ENCODE peak calls at places on chromosomes 2 and 18, in four cellular contexts. T, D, U and J are unnamed samples.

GRCh38 chr2:79935771-79936657 is 368.5 kb downstream of the LRRTM1 start:
- DNase-seq in D (peak; percentile 49), T (peak; percentile 12), U (no peak), J (peak; percentile 29)

GRCh38 chr2:105393373-105394055 is 5.3 kb downstream of the FHL2 start:
- DNase-seq in T (peak; percentile 99), U (no peak), D (peak; percentile 97), J (no peak)

GRCh38 chr2:19819097-19820065 is 82.4 kb downstream of the TTC32 start:
- DNase-seq in U (peak; percentile 27), T (no peak), D (peak; percentile 94), J (no peak)

GRCh38 chr2:21356076-21356856 is 232.5 kb downstream of the TDRD15 start:
- DNase-seq in D (no peak), T (no peak), U (no peak), J (no peak)

GRCh38 chr2:101272045-101272784 is 19.5 kb downstream of the CNOT11 start:
- DNase-seq in U (no peak), D (no peak), T (no peak), J (peak; percentile 71)

GRCh38 chr2:72116081-72116533 is 31.6 kb downstream of the CYP26B1 start:
- DNase-seq in U (no peak), D (no peak), T (no peak), J (no peak)

GRCh38 chr18:50287028-50287440 is 458 bp downstream of the CXXC1 start:
- DNase-seq in D (no peak), T (no peak), U (no peak), J (no peak)

GRCh38 chr2:100944617-100945432 is 57.3 kb upstream of the RPL31 start:
- DNase-seq in D (no peak), T (no peak), U (no peak), J (no peak)

DNA sequence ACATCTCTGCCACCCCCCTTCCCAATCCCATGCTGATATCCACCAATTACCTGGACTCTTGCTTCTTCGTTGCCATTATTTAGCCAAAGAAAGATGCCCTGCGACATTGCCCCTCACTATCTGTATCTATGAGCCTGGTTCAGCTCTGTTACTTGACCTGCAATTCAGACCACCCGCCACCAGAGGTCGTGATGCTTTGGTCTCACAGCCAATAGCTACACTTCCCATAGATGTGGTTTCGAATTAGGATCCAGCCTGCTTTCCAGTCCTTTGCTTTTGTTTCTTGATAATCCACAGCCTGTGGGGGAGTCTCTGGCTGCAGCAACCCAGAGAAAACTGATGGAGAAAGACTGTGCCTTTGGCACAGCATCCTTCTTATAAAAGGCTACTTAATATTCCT is 239.4 kb downstream of the KLHL29 start:
- DNase-seq in D (no peak), U (no peak), T (no peak), J (no peak)
- TF ChIP-seq CTCF in D (peak; percentile 39), U (no peak), T (peak; percentile 40), J (no peak)

GRCh38 chr18:73980289-73980979 is 167.2 kb downstream of the FBXO15 start:
- DNase-seq in U (no peak), T (no peak), D (peak; percentile 18), J (no peak)
- TF ChIP-seq CTCF in U (no peak), T (no peak), D (peak; percentile 40), J (no peak)

DNA sequence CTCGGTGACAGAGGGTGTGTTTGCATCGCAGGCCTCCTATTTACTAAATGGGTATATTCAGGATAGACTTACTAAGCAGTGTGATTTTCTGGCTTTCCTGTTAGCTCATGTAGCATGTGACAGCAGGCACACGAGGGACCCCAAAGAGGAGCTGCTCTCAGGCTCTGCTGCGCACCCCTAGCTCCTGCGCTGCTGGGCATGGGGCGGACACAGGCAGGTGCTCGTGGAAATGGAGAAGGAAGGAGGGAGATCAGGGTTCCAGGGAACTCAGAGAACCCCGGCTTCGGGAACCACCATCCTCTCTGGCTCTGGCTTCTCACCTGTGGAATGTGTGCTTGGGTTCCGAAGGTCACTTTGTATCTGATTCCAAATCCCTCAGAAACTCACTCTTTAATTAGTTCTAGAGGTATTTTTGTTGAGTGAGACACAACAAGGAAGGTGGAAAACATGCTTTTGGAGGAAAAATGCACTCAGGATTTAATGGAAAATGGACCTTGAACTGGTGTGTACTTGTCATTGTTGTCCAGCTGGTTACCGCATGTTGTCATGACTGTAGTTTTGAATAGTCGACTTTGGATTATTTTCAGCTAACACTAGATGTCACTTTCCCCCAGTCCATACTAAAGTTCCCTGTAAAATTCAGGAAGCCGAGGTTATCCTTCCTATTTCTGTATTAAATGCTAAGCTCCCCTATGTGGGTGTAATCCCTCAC is 3.5 kb downstream of the SNTG2 start:
- DNase-seq in D (peak; percentile 9), T (no peak), U (no peak), J (no peak)
- TF ChIP-seq CTCF in D (no peak), T (no peak), U (no peak), J (no peak)

DNA sequence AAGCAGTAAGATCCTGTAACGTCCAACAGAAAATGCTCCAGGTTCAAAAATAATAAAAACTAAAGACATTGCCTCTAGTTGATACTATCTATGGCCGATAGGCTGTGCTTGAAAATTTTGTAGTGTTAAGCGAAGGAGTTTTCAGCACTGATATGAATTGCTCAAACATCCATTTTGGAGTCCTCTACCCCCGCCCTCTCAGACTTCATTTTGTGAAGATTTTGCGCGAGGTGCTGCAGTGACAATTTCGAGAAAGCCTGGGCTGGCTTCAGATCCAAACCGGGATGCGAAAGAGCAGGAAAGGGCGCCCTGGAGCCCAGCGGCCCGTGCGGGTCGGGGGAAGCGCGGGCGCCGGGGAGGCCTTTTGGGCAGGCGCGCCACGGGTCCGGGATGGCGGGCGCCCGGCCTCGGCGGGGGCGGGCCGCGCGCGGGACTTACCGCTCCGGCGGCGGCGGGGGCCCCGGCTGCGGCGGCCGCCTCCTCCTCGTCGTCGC is 1.8 kb downstream of the SP3 start:
- DNase-seq in D (peak; percentile 72), T (peak; percentile 72), U (peak; percentile 57), J (peak; percentile 58)
- TF ChIP-seq CTCF in D (peak; percentile 30), T (peak; percentile 12), U (no peak), J (no peak)

DNA sequence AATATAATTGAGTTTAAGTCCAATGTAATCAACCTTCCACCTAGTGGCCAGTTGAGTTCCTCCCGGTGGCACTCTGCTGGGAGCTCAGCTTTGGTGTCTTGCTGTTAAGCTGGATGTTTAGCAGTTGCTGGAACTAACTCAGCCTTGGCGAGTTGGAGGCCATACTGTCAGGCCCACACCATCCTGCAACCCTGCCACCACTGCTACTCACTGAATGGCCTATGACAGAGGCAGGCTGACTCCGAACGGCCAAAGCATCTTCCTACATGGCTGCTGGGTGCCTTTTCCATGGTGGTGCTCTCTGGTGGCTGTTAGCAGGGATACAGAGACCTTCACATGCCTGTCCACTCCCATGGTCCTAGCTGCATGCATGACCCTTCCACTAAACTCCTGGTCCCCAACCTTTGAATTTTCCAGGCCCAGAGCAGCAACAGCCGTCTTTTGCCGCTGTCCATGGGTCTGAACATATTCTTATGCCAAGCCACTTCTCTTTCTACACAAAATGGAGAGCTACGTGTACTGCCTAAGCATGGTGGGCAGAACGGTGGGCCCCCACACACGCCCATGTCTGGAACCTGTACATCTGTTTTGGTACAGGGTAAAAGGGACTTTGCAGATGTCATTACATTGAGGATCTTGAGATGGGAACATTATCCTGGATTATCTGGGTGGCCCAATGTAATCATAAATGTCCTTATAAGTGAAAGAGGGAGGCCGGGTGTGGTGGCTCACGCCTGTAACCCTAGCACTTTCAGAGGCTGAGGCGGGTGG is 15.0 kb upstream of the TRAF3IP1 start:
- DNase-seq in D (no peak), U (no peak), T (peak; percentile 8), J (no peak)
- TF ChIP-seq CTCF in D (no peak), U (no peak), T (no peak), J (no peak)

GRCh38 chr2:230060672-230061293 is 7.9 kb downstream of the SLC16A14 start:
- DNase-seq in T (no peak), U (no peak), D (peak; percentile 57), J (no peak)
- TF ChIP-seq CTCF in T (no peak), U (no peak), D (no peak), J (no peak)